ENCODE peak calls at places on chromosome 11, in seven cellular contexts. G is testis, Z is IMR-90, M is transverse colon, Y is heart left ventricle, K is sigmoid colon, P is ovary. R is an unnamed sample.

GRCh38 chr11:46277623-46278386 is at the start of gene CREB3L1:
- DNase-seq in P (peak; percentile 49), G (no peak), M (peak; percentile 81), Z (no peak), Y (peak; percentile 74), K (peak; percentile 71), R (no peak)

GRCh38 chr11:132186699-132187098 is 816.3 kb downstream of the NTM start:
- DNase-seq in P (no peak), Z (no peak), G (peak; percentile 18), Y (no peak), K (no peak), M (no peak), R (no peak)

GRCh38 chr11:81203876-81204275 is 1529.8 kb downstream of the FAM181B start:
- DNase-seq in P (no peak), Y (no peak), Z (no peak), M (no peak), K (no peak), G (no peak), R (no peak)

GRCh38 chr11:94774345-94774744 is 6.2 kb downstream of the AMOTL1 start:
- DNase-seq in K (no peak), Z (peak; percentile 48), G (no peak), Y (no peak), M (no peak), P (no peak), R (no peak)

GRCh38 chr11:65310215-65310614 is 4.5 kb upstream of the CDC42EP2 start:
- DNase-seq in K (no peak), Y (peak; percentile 76), P (no peak), M (peak; percentile 39), G (no peak), Z (no peak), R (peak; percentile 70)

GRCh38 chr11:44464741-44465140 is 100.7 kb upstream of the CD82 start:
- DNase-seq in P (no peak), K (no peak), Z (no peak), Y (no peak), M (no peak), G (no peak), R (no peak)

GRCh38 chr11:112656772-112657428 is 304.3 kb upstream of the NCAM1 start:
- DNase-seq in Z (peak; percentile 51), Y (no peak), G (no peak), M (no peak), K (no peak), P (no peak), R (no peak)

GRCh38 chr11:110297082-110297725 is 790 bp upstream of the RDX start:
- DNase-seq in K (no peak), P (no peak), G (no peak), Y (no peak), Z (peak; percentile 53), M (no peak), R (no peak)

GRCh38 chr11:76629133-76629852 is 41.3 kb downstream of the LRRC32 start:
- DNase-seq in P (no peak), K (peak; percentile 80), Y (peak; percentile 68), M (peak; percentile 48), Z (peak; percentile 75), G (no peak), R (peak; percentile 36)

GRCh38 chr11:88484873-88485621 is 147.5 kb upstream of the CTSC start:
- DNase-seq in M (peak; percentile 13), Z (peak; percentile 23), K (no peak), Y (no peak), G (peak; percentile 53), P (no peak), R (no peak)

GRCh38 chr11:45713573-45713972 is 48.2 kb upstream of the CHST1 start:
- DNase-seq in P (no peak), Z (no peak), Y (no peak), M (no peak), K (no peak), G (no peak), R (no peak)

GRCh38 chr11:8067929-8068575 is 13.0 kb upstream of the TUB start:
- DNase-seq in Y (no peak), G (peak; percentile 16), P (no peak), Z (no peak), K (no peak), M (no peak), R (no peak)

GRCh38 chr11:46594383-46594718 is 528 bp upstream of the AMBRA1 start:
- DNase-seq in P (no peak), Y (no peak), G (no peak), K (no peak), M (no peak), Z (no peak), R (no peak)

GRCh38 chr11:57399221-57399620 is 8.8 kb upstream of the PRG2 start:
- DNase-seq in P (no peak), K (no peak), G (no peak), Y (no peak), Z (no peak), M (no peak), R (no peak)

GRCh38 chr11:16669799-16670415 is 68.5 kb upstream of the C11orf58 start:
- DNase-seq in P (no peak), M (no peak), K (no peak), Y (no peak), Z (peak; percentile 25), G (no peak), R (no peak)

GRCh38 chr11:82818399-82819043 is 81.7 kb downstream of the PRCP start:
- DNase-seq in Y (no peak), Z (no peak), M (no peak), K (no peak), G (no peak), P (no peak), R (no peak)

GRCh38 chr11:114893329-114893728 is 215.0 kb downstream of the NXPE2 start:
- DNase-seq in Z (no peak), G (no peak), P (no peak), M (no peak), K (no peak), Y (no peak), R (no peak)

GRCh38 chr11:95924414-95924760 is 480 bp upstream of the MTMR2 start:
- DNase-seq in K (no peak), G (no peak), M (no peak), Y (no peak), P (no peak), Z (peak; percentile 48), R (no peak)

DNA sequence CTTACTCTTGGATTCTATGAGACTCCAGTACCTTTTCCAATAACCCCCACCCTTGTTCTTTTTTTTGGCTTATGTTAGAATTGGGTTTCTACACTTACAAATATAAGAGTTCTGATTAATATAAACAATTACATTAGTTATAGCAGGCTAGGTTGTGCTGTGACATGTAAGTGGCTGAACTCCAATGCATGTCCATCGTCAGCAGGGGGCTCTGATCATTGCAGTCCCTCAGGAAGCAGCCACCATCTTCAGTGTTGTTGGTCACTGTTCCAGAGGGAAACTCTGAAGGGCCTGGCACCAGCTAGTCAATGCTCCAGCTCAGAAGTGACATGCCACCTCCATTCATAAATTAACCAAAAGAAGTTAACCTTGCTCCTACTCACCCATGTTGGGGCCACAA is 5.6 kb downstream of the LIPT2 start:
- DNase-seq in Z (no peak), P (no peak), M (no peak), Y (no peak), K (no peak), G (no peak), R (peak; percentile 14)
- TF ChIP-seq CTCF in Z (peak; percentile 14), P (no peak), M (no peak), Y (no peak), K (no peak), G (no peak), R (no peak)

DNA sequence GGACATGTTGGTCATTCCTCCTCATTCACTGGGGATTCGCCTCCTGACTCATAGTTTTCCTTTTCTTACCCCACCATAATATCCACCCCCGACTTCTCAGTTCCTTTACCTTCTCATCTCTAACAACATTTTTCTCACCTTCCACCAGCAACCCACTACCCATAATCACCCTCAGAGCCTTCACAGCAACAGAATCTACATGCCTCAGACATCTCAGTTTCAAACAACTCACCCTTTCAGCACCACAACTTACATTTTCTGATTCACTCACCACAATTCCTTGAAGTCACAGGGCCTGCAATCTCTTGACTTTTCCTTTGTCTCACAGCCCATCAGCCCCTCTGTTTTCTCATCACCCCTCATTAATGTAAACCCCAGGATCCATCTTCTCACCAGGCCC is 2.3 kb upstream of the MTNR1B start:
- DNase-seq in G (no peak), Z (peak; percentile 15), P (no peak), Y (no peak), K (no peak), M (no peak), R (no peak)
- H3K27me3 ChIP-seq in G (no peaks in the 10 kb centered on the region), Z (peaks cover 8% of the 10 kb centered on the region), P (no peaks in the 10 kb centered on the region), Y (peaks cover 25% of the 10 kb centered on the region), K (peaks cover 27% of the 10 kb centered on the region), M (peaks cover 26% of the 10 kb centered on the region), R (no peaks in the 10 kb centered on the region)

DNA sequence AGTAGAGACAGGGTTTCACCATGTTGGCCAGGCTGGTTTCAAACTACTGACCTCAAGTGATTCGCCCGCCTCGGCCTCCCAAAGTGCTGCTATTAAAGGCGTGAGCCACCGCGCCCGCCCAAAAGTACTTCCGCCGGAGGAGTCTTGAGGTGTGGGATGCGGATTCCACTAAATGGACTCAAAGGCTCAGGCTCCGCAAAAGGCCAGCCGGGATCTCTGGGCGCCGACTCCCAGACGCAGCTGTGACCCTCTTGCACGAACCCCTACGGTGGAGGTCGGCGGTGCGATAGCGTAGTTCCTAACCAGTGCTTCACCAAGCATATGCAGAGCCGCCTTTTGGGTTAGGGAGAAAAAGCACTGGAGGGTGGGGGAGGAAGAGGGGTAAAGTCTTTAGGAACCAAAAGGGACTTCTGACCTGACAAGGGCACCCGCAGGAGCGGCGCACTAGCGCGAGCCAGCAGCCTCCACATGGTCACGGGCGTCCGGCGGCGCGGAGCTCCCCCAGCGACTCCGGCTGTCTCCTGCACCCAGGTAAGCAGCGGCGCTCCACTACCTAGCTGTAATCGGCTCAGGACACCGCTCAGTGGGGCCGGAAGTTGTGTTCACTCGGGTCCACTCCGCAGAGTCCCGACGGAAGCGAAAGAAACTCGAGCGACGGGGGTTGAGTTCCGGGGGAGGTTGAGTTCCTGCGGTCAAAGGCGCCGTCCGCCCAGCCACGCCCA is at the start of gene MRPL16:
- DNase-seq in P (peak; percentile 87), M (peak; percentile 94), Z (peak; percentile 85), G (peak; percentile 91), Y (peak; percentile 90), K (peak; percentile 92), R (peak; percentile 90)
- TF ChIP-seq POLR2A in P (no peak), M (peak; percentile 79), Z (no peak), G (no peak), Y (peak; percentile 48), K (no peak), R (peak; percentile 18)

GRCh38 chr11:19985106-19985505 is 175.2 kb downstream of the DBX1 start:
- DNase-seq in Z (no peak), Y (no peak), M (no peak), K (no peak), P (no peak), G (no peak), R (no peak)
- TF ChIP-seq CTCF in Z (no peak), Y (no peak), M (no peak), K (no peak), P (no peak), G (no peak), R (no peak)

GRCh38 chr11:119419834-119420492 is 3.0 kb downstream of the THY1 start:
- DNase-seq in P (no peak), M (no peak), K (no peak), Z (no peak), G (no peak), Y (no peak), R (peak; percentile 99)
- H3K27me3 ChIP-seq in P (no peaks in the 10 kb centered on the region), M (peaks cover 38% of the 10 kb centered on the region), K (peaks cover 32% of the 10 kb centered on the region), Z (no peaks in the 10 kb centered on the region), G (no peaks in the 10 kb centered on the region), Y (peaks cover 38% of the 10 kb centered on the region), R (no peaks in the 10 kb centered on the region)

R was measured in thyroid gland.